ENCODE peak calls at places on chromosomes 1 and 21, in nine cellular contexts. One of them, this sample, is unnamed.

GRCh38 chr21:39756285-39756684 is 11.3 kb downstream of the IGSF5 start:
- DNase-seq in NCI-H1436: no peak
- DNase-seq in Ammon's horn: no peak
- DNase-seq in COR-L47: no peak
- DNase-seq in neural progenitor cell: no peak
- DNase-seq in T-helper 9 cell: no peak
- DNase-seq in T-helper 1 cell: no peak
- DNase-seq in HT1080: no peak
- DNase-seq in cardiac fibroblast: no peak
- DNase-seq in this sample: no peak

GRCh38 chr1:223504741-223505140 is 111.5 kb downstream of the CCDC185 start:
- DNase-seq in Ammon's horn: peak
- DNase-seq in COR-L47: peak
- DNase-seq in cardiac fibroblast: peak
- DNase-seq in T-helper 1 cell: no peak
- DNase-seq in NCI-H1436: peak
- DNase-seq in HT1080: peak
- DNase-seq in neural progenitor cell: no peak
- DNase-seq in T-helper 9 cell: no peak
- DNase-seq in this sample: peak

GRCh38 chr1:222798975-222799374 is 15.9 kb upstream of the DISP1 start:
- DNase-seq in T-helper 9 cell: no peak
- DNase-seq in Ammon's horn: no peak
- DNase-seq in neural progenitor cell: no peak
- DNase-seq in T-helper 1 cell: no peak
- DNase-seq in COR-L47: no peak
- DNase-seq in HT1080: no peak
- DNase-seq in cardiac fibroblast: no peak
- DNase-seq in NCI-H1436: no peak
- DNase-seq in this sample: no peak

GRCh38 chr1:7388141-7388487 is 383.0 kb upstream of the VAMP3 start:
- DNase-seq in cardiac fibroblast: no peak
- DNase-seq in T-helper 9 cell: no peak
- DNase-seq in T-helper 1 cell: no peak
- DNase-seq in NCI-H1436: no peak
- DNase-seq in COR-L47: no peak
- DNase-seq in neural progenitor cell: no peak
- DNase-seq in Ammon's horn: peak
- DNase-seq in HT1080: no peak
- DNase-seq in this sample: no peak

GRCh38 chr1:107251083-107251482 is 110.2 kb downstream of the NTNG1 start:
- DNase-seq in NCI-H1436: no peak
- DNase-seq in T-helper 9 cell: no peak
- DNase-seq in Ammon's horn: no peak
- DNase-seq in T-helper 1 cell: no peak
- DNase-seq in neural progenitor cell: no peak
- DNase-seq in cardiac fibroblast: no peak
- DNase-seq in COR-L47: no peak
- DNase-seq in HT1080: no peak
- DNase-seq in this sample: no peak

GRCh38 chr21:42220138-42220701 is 1.3 kb downstream of the ABCG1 start:
- DNase-seq in NCI-H1436: peak
- DNase-seq in T-helper 1 cell: peak
- DNase-seq in COR-L47: peak
- DNase-seq in neural progenitor cell: peak
- DNase-seq in T-helper 9 cell: peak
- DNase-seq in cardiac fibroblast: peak
- DNase-seq in HT1080: peak
- DNase-seq in Ammon's horn: peak
- DNase-seq in this sample: peak

GRCh38 chr1:15742339-15742801 is at the start of gene TMEM82:
- DNase-seq in T-helper 1 cell: no peak
- DNase-seq in HT1080: no peak
- DNase-seq in COR-L47: no peak
- DNase-seq in Ammon's horn: no peak
- DNase-seq in NCI-H1436: no peak
- DNase-seq in cardiac fibroblast: no peak
- DNase-seq in T-helper 9 cell: no peak
- DNase-seq in neural progenitor cell: no peak
- DNase-seq in this sample: no peak

GRCh38 chr1:175481126-175482071 is 262.0 kb downstream of the TNR start:
- DNase-seq in HT1080: no peak
- DNase-seq in T-helper 9 cell: no peak
- DNase-seq in neural progenitor cell: peak
- DNase-seq in T-helper 1 cell: no peak
- DNase-seq in NCI-H1436: no peak
- DNase-seq in Ammon's horn: no peak
- DNase-seq in COR-L47: no peak
- DNase-seq in cardiac fibroblast: peak
- DNase-seq in this sample: peak

GRCh38 chr1:247037483-247038320 is 29.8 kb upstream of the ZNF695 start:
- DNase-seq in T-helper 9 cell: no peak
- DNase-seq in Ammon's horn: no peak
- DNase-seq in T-helper 1 cell: no peak
- DNase-seq in NCI-H1436: no peak
- DNase-seq in COR-L47: no peak
- DNase-seq in HT1080: no peak
- DNase-seq in neural progenitor cell: no peak
- DNase-seq in cardiac fibroblast: peak
- DNase-seq in this sample: no peak

GRCh38 chr1:233319272-233319671 is 8.3 kb upstream of the MAP3K21 start:
- DNase-seq in T-helper 1 cell: no peak
- DNase-seq in COR-L47: no peak
- DNase-seq in NCI-H1436: peak
- DNase-seq in neural progenitor cell: no peak
- DNase-seq in HT1080: no peak
- DNase-seq in T-helper 9 cell: no peak
- DNase-seq in Ammon's horn: no peak
- DNase-seq in cardiac fibroblast: no peak
- DNase-seq in this sample: no peak

GRCh38 chr1:200038987-200039848 is 11.7 kb downstream of the NR5A2 start:
- DNase-seq in T-helper 9 cell: no peak
- DNase-seq in cardiac fibroblast: peak
- DNase-seq in NCI-H1436: peak
- DNase-seq in COR-L47: peak
- DNase-seq in HT1080: peak
- DNase-seq in Ammon's horn: no peak
- DNase-seq in T-helper 1 cell: no peak
- DNase-seq in neural progenitor cell: peak
- DNase-seq in this sample: peak

GRCh38 chr1:238652346-238652968 is 733.9 kb upstream of the CHRM3 start:
- DNase-seq in T-helper 9 cell: no peak
- DNase-seq in HT1080: peak
- DNase-seq in Ammon's horn: no peak
- DNase-seq in cardiac fibroblast: peak
- DNase-seq in neural progenitor cell: no peak
- DNase-seq in NCI-H1436: no peak
- DNase-seq in COR-L47: no peak
- DNase-seq in T-helper 1 cell: no peak
- DNase-seq in this sample: no peak

GRCh38 chr1:147338571-147338970 is 96.1 kb downstream of the CHD1L start:
- DNase-seq in T-helper 9 cell: no peak
- DNase-seq in HT1080: peak
- DNase-seq in neural progenitor cell: no peak
- DNase-seq in NCI-H1436: no peak
- DNase-seq in Ammon's horn: no peak
- DNase-seq in cardiac fibroblast: no peak
- DNase-seq in T-helper 1 cell: no peak
- DNase-seq in COR-L47: no peak
- DNase-seq in this sample: no peak

GRCh38 chr1:97562096-97562495 is 358.7 kb downstream of the DPYD start:
- DNase-seq in HT1080: no peak
- DNase-seq in cardiac fibroblast: no peak
- DNase-seq in T-helper 1 cell: no peak
- DNase-seq in Ammon's horn: no peak
- DNase-seq in T-helper 9 cell: no peak
- DNase-seq in NCI-H1436: no peak
- DNase-seq in COR-L47: no peak
- DNase-seq in neural progenitor cell: no peak
- DNase-seq in this sample: no peak

GRCh38 chr21:33443174-33443573 is 36.6 kb downstream of the TMEM50B start:
- DNase-seq in Ammon's horn: no peak
- DNase-seq in NCI-H1436: no peak
- DNase-seq in T-helper 1 cell: no peak
- DNase-seq in neural progenitor cell: no peak
- DNase-seq in COR-L47: no peak
- DNase-seq in HT1080: no peak
- DNase-seq in T-helper 9 cell: no peak
- DNase-seq in cardiac fibroblast: no peak
- DNase-seq in this sample: no peak

GRCh38 chr1:229075217-229075616 is 195.7 kb upstream of the RAB4A start:
- DNase-seq in COR-L47: no peak
- DNase-seq in cardiac fibroblast: no peak
- DNase-seq in T-helper 1 cell: no peak
- DNase-seq in neural progenitor cell: no peak
- DNase-seq in NCI-H1436: no peak
- DNase-seq in T-helper 9 cell: no peak
- DNase-seq in HT1080: no peak
- DNase-seq in Ammon's horn: no peak
- DNase-seq in this sample: no peak

GRCh38 chr21:37914211-37914900 is 1.9 kb downstream of the KCNJ6 start:
- DNase-seq in NCI-H1436: no peak
- DNase-seq in Ammon's horn: peak
- DNase-seq in T-helper 1 cell: no peak
- DNase-seq in cardiac fibroblast: peak
- DNase-seq in COR-L47: peak
- DNase-seq in T-helper 9 cell: no peak
- DNase-seq in HT1080: no peak
- DNase-seq in neural progenitor cell: peak
- DNase-seq in this sample: peak

GRCh38 chr1:121418369-121419049 is 233.7 kb downstream of the SRGAP2C start:
- DNase-seq in HT1080: no peak
- DNase-seq in Ammon's horn: no peak
- DNase-seq in T-helper 9 cell: no peak
- DNase-seq in COR-L47: no peak
- DNase-seq in T-helper 1 cell: no peak
- DNase-seq in cardiac fibroblast: no peak
- DNase-seq in neural progenitor cell: peak
- DNase-seq in NCI-H1436: no peak
- DNase-seq in this sample: no peak

GRCh38 chr1:117210386-117210785 is 341 bp downstream of the VTCN1 start:
- DNase-seq in NCI-H1436: no peak
- DNase-seq in COR-L47: no peak
- DNase-seq in cardiac fibroblast: no peak
- DNase-seq in HT1080: no peak
- DNase-seq in T-helper 1 cell: no peak
- DNase-seq in Ammon's horn: no peak
- DNase-seq in T-helper 9 cell: no peak
- DNase-seq in neural progenitor cell: no peak
- DNase-seq in this sample: no peak

GRCh38 chr1:159705251-159705910 is 9.0 kb downstream of the CRP start:
- DNase-seq in COR-L47: no peak
- DNase-seq in HT1080: no peak
- DNase-seq in NCI-H1436: no peak
- DNase-seq in T-helper 9 cell: no peak
- DNase-seq in Ammon's horn: peak
- DNase-seq in cardiac fibroblast: no peak
- DNase-seq in T-helper 1 cell: no peak
- DNase-seq in neural progenitor cell: no peak
- DNase-seq in this sample: no peak

GRCh38 chr1:10208537-10208936 is 1.8 kb upstream of the KIF1B start:
- DNase-seq in COR-L47: no peak
- DNase-seq in Ammon's horn: no peak
- DNase-seq in neural progenitor cell: no peak
- DNase-seq in NCI-H1436: no peak
- DNase-seq in T-helper 9 cell: no peak
- DNase-seq in cardiac fibroblast: no peak
- DNase-seq in T-helper 1 cell: no peak
- DNase-seq in HT1080: no peak
- DNase-seq in this sample: no peak

GRCh38 chr21:45361033-45361997 is 43.6 kb upstream of the COL18A1 start:
- DNase-seq in T-helper 1 cell: no peak
- DNase-seq in T-helper 9 cell: no peak
- DNase-seq in neural progenitor cell: peak
- DNase-seq in COR-L47: no peak
- DNase-seq in Ammon's horn: no peak
- DNase-seq in cardiac fibroblast: no peak
- DNase-seq in NCI-H1436: no peak
- DNase-seq in HT1080: no peak
- DNase-seq in this sample: no peak

GRCh38 chr1:39431927-39432326 is 59.5 kb upstream of the BMP8A start:
- DNase-seq in cardiac fibroblast: peak
- DNase-seq in Ammon's horn: no peak
- DNase-seq in NCI-H1436: no peak
- DNase-seq in COR-L47: no peak
- DNase-seq in neural progenitor cell: no peak
- DNase-seq in T-helper 1 cell: no peak
- DNase-seq in HT1080: peak
- DNase-seq in T-helper 9 cell: no peak
- DNase-seq in this sample: no peak

GRCh38 chr1:55326496-55326895 is 111.3 kb upstream of the USP24 start:
- DNase-seq in NCI-H1436: no peak
- DNase-seq in T-helper 9 cell: no peak
- DNase-seq in cardiac fibroblast: no peak
- DNase-seq in COR-L47: no peak
- DNase-seq in Ammon's horn: no peak
- DNase-seq in neural progenitor cell: no peak
- DNase-seq in T-helper 1 cell: no peak
- DNase-seq in HT1080: no peak
- DNase-seq in this sample: no peak

GRCh38 chr1:171805395-171806115 is 24.1 kb downstream of the METTL13 start:
- DNase-seq in T-helper 1 cell: no peak
- DNase-seq in NCI-H1436: no peak
- DNase-seq in cardiac fibroblast: no peak
- DNase-seq in Ammon's horn: peak
- DNase-seq in neural progenitor cell: no peak
- DNase-seq in HT1080: no peak
- DNase-seq in COR-L47: no peak
- DNase-seq in T-helper 9 cell: no peak
- DNase-seq in this sample: no peak

GRCh38 chr1:232617237-232617636 is 12.7 kb downstream of the SIPA1L2 start:
- DNase-seq in HT1080: no peak
- DNase-seq in T-helper 9 cell: no peak
- DNase-seq in Ammon's horn: no peak
- DNase-seq in COR-L47: no peak
- DNase-seq in neural progenitor cell: peak
- DNase-seq in NCI-H1436: no peak
- DNase-seq in cardiac fibroblast: no peak
- DNase-seq in T-helper 1 cell: no peak
- DNase-seq in this sample: no peak

GRCh38 chr1:167054531-167054930 is 35.6 kb downstream of the GPA33 start:
- DNase-seq in T-helper 1 cell: no peak
- DNase-seq in COR-L47: no peak
- DNase-seq in NCI-H1436: no peak
- DNase-seq in cardiac fibroblast: no peak
- DNase-seq in HT1080: peak
- DNase-seq in T-helper 9 cell: no peak
- DNase-seq in Ammon's horn: no peak
- DNase-seq in neural progenitor cell: no peak
- DNase-seq in this sample: no peak

GRCh38 chr1:176374967-176375569 is 87.9 kb upstream of the PAPPA2 start:
- DNase-seq in cardiac fibroblast: peak
- DNase-seq in Ammon's horn: peak
- DNase-seq in NCI-H1436: peak
- DNase-seq in T-helper 1 cell: peak
- DNase-seq in COR-L47: peak
- DNase-seq in HT1080: peak
- DNase-seq in neural progenitor cell: peak
- DNase-seq in T-helper 9 cell: peak
- DNase-seq in this sample: peak

GRCh38 chr1:95233321-95233736 is 681 bp upstream of the RWDD3 start:
- DNase-seq in neural progenitor cell: peak
- DNase-seq in cardiac fibroblast: no peak
- DNase-seq in COR-L47: no peak
- DNase-seq in T-helper 1 cell: no peak
- DNase-seq in NCI-H1436: no peak
- DNase-seq in T-helper 9 cell: peak
- DNase-seq in Ammon's horn: peak
- DNase-seq in HT1080: no peak
- DNase-seq in this sample: no peak

GRCh38 chr1:55047611-55048010 is 8.3 kb downstream of the PCSK9 start:
- DNase-seq in HT1080: no peak
- DNase-seq in Ammon's horn: no peak
- DNase-seq in COR-L47: no peak
- DNase-seq in neural progenitor cell: no peak
- DNase-seq in cardiac fibroblast: no peak
- DNase-seq in T-helper 9 cell: no peak
- DNase-seq in T-helper 1 cell: no peak
- DNase-seq in NCI-H1436: no peak
- DNase-seq in this sample: no peak

GRCh38 chr1:72283204-72284083 is 1.1 kb upstream of the NEGR1 start:
- DNase-seq in cardiac fibroblast: peak
- DNase-seq in neural progenitor cell: peak
- DNase-seq in T-helper 9 cell: no peak
- DNase-seq in T-helper 1 cell: no peak
- DNase-seq in COR-L47: peak
- DNase-seq in HT1080: peak
- DNase-seq in NCI-H1436: peak
- DNase-seq in Ammon's horn: peak
- DNase-seq in this sample: peak

This sample was measured in NCI-H2081.